ENCODE peak calls at places on chromosomes 7 and 10, in six cellular contexts. A, H, C, I, J and V are unnamed samples.

GRCh38 chr10:92965314-92965713 is 95.3 kb upstream of the CYP26C1 start:
- DNase-seq in J (peak), A (no peak), C (peak), H (peak), I (peak), V (no peak)

GRCh38 chr10:78263521-78263988 is 229.9 kb downstream of the RPS24 start:
- DNase-seq in H (no peak), A (no peak), I (no peak), J (peak), C (peak), V (no peak)

GRCh38 chr10:114523876-114524275 is 119.6 kb upstream of the AFAP1L2 start:
- DNase-seq in C (no peak), H (no peak), A (no peak), J (no peak), I (no peak), V (no peak)

GRCh38 chr10:85319150-85319549 is 990.8 kb downstream of the CCSER2 start:
- DNase-seq in C (no peak), H (no peak), J (no peak), A (no peak), I (no peak), V (no peak)

GRCh38 chr7:155377837-155378579 is 79.9 kb upstream of the EN2 start:
- DNase-seq in I (no peak), H (peak), J (peak), C (no peak), A (no peak), V (no peak)

GRCh38 chr10:92238586-92239098 is 52.2 kb downstream of the CPEB3 start:
- DNase-seq in H (no peak), J (peak), I (no peak), C (peak), A (peak), V (no peak)

GRCh38 chr10:774661-775244 is 85.3 kb upstream of the DIP2C start:
- DNase-seq in H (no peak), A (no peak), J (no peak), C (no peak), I (no peak), V (no peak)

GRCh38 chr7:155268211-155268610 is 29.5 kb upstream of the INSIG1 start:
- DNase-seq in C (no peak), A (no peak), J (no peak), I (no peak), H (no peak), V (no peak)

GRCh38 chr7:139730746-139731612 is 46.8 kb downstream of the HIPK2 start:
- DNase-seq in C (no peak), A (no peak), J (peak), H (no peak), I (no peak), V (no peak)

GRCh38 chr7:139494835-139495568 is 11.5 kb upstream of the KLRG2 start:
- DNase-seq in J (peak), C (peak), A (no peak), H (no peak), I (no peak), V (no peak)

GRCh38 chr7:65477326-65477725 is 103.7 kb downstream of the ZNF92 start:
- DNase-seq in H (peak), C (peak), A (no peak), I (peak), J (peak), V (no peak)

GRCh38 chr10:9786576-9786975 is 1231.1 kb upstream of the CELF2 start:
- DNase-seq in H (no peak), J (peak), A (no peak), I (no peak), C (peak), V (no peak)

GRCh38 chr10:33746176-33746575 is 411.7 kb upstream of the NRP1 start:
- DNase-seq in C (no peak), I (no peak), J (no peak), A (no peak), H (no peak), V (no peak)

GRCh38 chr7:71484381-71484780 is 352.4 kb downstream of the GALNT17 start:
- DNase-seq in I (no peak), J (no peak), H (no peak), A (no peak), C (no peak), V (no peak)

GRCh38 chr10:123600177-123600576 is 66.0 kb upstream of the GPR26 start:
- DNase-seq in J (no peak), C (no peak), I (no peak), A (no peak), H (no peak), V (no peak)